ENCODE peak calls at places on chromosomes 13 and 19, in four cellular contexts. I, Q, B and G are unnamed samples.

GRCh38 chr19:45440873-45441654 is 17.3 kb upstream of the ERCC1 start:
- DNase-seq in B (no peak), Q (no peak), I (no peak), G (peak)

GRCh38 chr19:35063940-35064818 is 22.7 kb downstream of the HPN start:
- DNase-seq in I (no peak), B (no peak), Q (no peak), G (no peak)

GRCh38 chr19:7654401-7654800 is 14.4 kb upstream of the RETN start:
- DNase-seq in B (no peak), I (no peak), Q (no peak), G (no peak)

GRCh38 chr19:14433454-14434156 is 499 bp downstream of the PKN1 start:
- DNase-seq in Q (peak), B (no peak), I (no peak), G (peak)

GRCh38 chr19:33202546-33203507 is 8.7 kb downstream of the LRP3 start:
- DNase-seq in B (no peak), Q (no peak), I (no peak), G (no peak)

GRCh38 chr19:45663800-45664199 is 4.2 kb upstream of the GIPR start:
- DNase-seq in B (no peak), Q (no peak), I (no peak), G (no peak)

GRCh38 chr19:51689751-51690358 is 3.3 kb upstream of the SPACA6 start:
- DNase-seq in B (no peak), Q (peak), I (peak), G (no peak)

GRCh38 chr13:82636119-82636518 is 1246.2 kb downstream of the SLITRK1 start:
- DNase-seq in I (no peak), B (no peak), Q (no peak), G (no peak)

GRCh38 chr13:23934481-23934880 is 37.2 kb upstream of the C1QTNF9B start:
- DNase-seq in B (no peak), Q (no peak), I (no peak), G (no peak)

GRCh38 chr13:23453132-23453531 is 19.6 kb upstream of the SACS start:
- DNase-seq in Q (no peak), B (no peak), I (no peak), G (no peak)

GRCh38 chr19:43595605-43595998 is 332 bp downstream of the IRGQ start:
- DNase-seq in I (no peak), Q (no peak), B (no peak), G (no peak)

GRCh38 chr13:60134376-60134775 is 29.4 kb downstream of the DIAPH3 start:
- DNase-seq in I (no peak), Q (no peak), B (no peak), G (no peak)

GRCh38 chr13:85728831-85729230 is 70.4 kb downstream of the SLITRK6 start:
- DNase-seq in Q (no peak), I (no peak), B (no peak), G (no peak)

GRCh38 chr13:75636339-75637095 is 387 bp downstream of the LMO7 start:
- DNase-seq in B (no peak), I (peak), Q (peak), G (peak)

GRCh38 chr13:110546933-110547332 is 14.6 kb downstream of the RAB20 start:
- DNase-seq in I (peak), B (peak), Q (peak), G (no peak)

GRCh38 chr19:39409886-39410619 is 2.4 kb upstream of the PLEKHG2 start:
- DNase-seq in I (peak), Q (peak), B (peak), G (peak)

GRCh38 chr19:32558607-32559228 is 22.3 kb upstream of the PDCD5 start:
- DNase-seq in B (no peak), I (no peak), Q (no peak), G (no peak)

GRCh38 chr13:37277435-37278144 is 172.1 kb upstream of the CSNK1A1L start:
- DNase-seq in I (no peak), Q (no peak), B (no peak), G (no peak)

GRCh38 chr13:73767747-73768315 is 366.4 kb downstream of the KLF12 start:
- DNase-seq in Q (no peak), B (no peak), I (no peak), G (peak)

GRCh38 chr19:14370169-14370998 is 10.9 kb upstream of the ADGRE5 start:
- DNase-seq in Q (no peak), I (no peak), B (no peak), G (no peak)

GRCh38 chr13:110797230-110797877 is 83.9 kb downstream of the ING1 start:
- DNase-seq in B (no peak), I (no peak), Q (no peak), G (no peak)

GRCh38 chr13:25862156-25862555 is 189.7 kb downstream of the SHISA2 start:
- DNase-seq in I (no peak), B (no peak), Q (no peak), G (no peak)

GRCh38 chr13:49311816-49312215 is 64.1 kb downstream of the CDADC1 start:
- DNase-seq in Q (no peak), I (no peak), B (no peak), G (no peak)

GRCh38 chr19:29785955-29786589 is 25.7 kb upstream of the CCNE1 start:
- DNase-seq in I (no peak), Q (no peak), B (no peak), G (peak)

DNA sequence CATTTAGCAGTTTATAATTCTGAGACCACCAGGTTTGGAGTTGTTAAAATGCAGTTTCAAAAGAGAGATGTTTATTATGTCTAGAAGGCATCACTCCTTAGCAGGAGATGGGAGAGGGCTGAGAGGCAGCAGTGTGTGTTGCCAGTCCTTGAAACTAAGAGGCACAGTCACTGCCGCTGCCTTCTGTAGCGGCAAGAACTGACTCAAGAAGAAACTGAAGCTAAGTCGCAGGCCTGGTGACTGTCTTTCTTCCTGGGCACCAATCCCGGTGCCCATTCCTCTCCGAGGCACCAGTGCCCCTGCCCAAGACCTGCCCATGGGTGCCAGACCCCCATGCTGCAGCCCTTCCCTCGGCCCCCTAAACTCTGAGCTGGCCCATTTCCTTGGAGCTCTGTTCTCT is 20.1 kb downstream of the N4BP2L1 start:
- DNase-seq in Q (no peak), I (no peak), B (no peak), G (no peak)
- TF ChIP-seq POLR2A in Q (no peak), I (no peak), B (no peak), G (no peak)

GRCh38 chr13:112719016-112719415 is 29.2 kb downstream of the ATP11A start:
- DNase-seq in Q (no peak), B (no peak), I (no peak), G (no peak)
- TF ChIP-seq POLR2A in Q (no peak), B (no peak), I (no peak), G (no peak)

GRCh38 chr19:53537523-53538377 is at the start of gene ZNF331:
- DNase-seq in B (peak), I (peak), Q (peak), G (peak)
- TF ChIP-seq POLR2A in B (peak), I (peak), Q (peak), G (peak)

GRCh38 chr19:10872551-10873107 is 1.3 kb downstream of the CARM1 start:
- DNase-seq in Q (no peak), B (no peak), I (no peak), G (no peak)

GRCh38 chr19:10870955-10871603 is at the start of gene CARM1:
- DNase-seq in I (peak), Q (peak), B (peak), G (peak)

GRCh38 chr19:10870501-10870954 is 825 bp upstream of the CARM1 start:
- DNase-seq in I (no peak), B (no peak), Q (no peak), G (no peak)

GRCh38 chr19:10874019-10874418 is 2.7 kb downstream of the CARM1 start:
- DNase-seq in Q (no peak), I (no peak), B (no peak), G (no peak)

GRCh38 chr19:10871711-10872550 is 578 bp downstream of the CARM1 start:
- DNase-seq in I (no peak), B (peak), Q (peak), G (peak)
- TF ChIP-seq POLR2A in I (no peak), B (peak), Q (no peak), G (no peak)

GRCh38 chr13:44920013-44920412 is 69.3 kb downstream of the NUFIP1 start:
- DNase-seq in B (no peak), I (no peak), Q (no peak), G (no peak)
- TF ChIP-seq POLR2A in B (no peak), I (no peak), Q (no peak), G (no peak)

GRCh38 chr19:1854032-1854541 is 5.8 kb upstream of the REXO1 start:
- DNase-seq in I (no peak), Q (no peak), B (no peak), G (no peak)

GRCh38 chr19:1855828-1856255 is 7.5 kb downstream of the KLF16 start:
- DNase-seq in B (no peak), Q (no peak), I (no peak), G (peak)

GRCh38 chr19:1856345-1856697 is 7.1 kb downstream of the KLF16 start:
- DNase-seq in Q (no peak), B (no peak), I (no peak), G (no peak)

GRCh38 chr19:1854542-1855039 is 6.3 kb upstream of the REXO1 start:
- DNase-seq in I (no peak), Q (no peak), B (no peak), G (peak)

DNA sequence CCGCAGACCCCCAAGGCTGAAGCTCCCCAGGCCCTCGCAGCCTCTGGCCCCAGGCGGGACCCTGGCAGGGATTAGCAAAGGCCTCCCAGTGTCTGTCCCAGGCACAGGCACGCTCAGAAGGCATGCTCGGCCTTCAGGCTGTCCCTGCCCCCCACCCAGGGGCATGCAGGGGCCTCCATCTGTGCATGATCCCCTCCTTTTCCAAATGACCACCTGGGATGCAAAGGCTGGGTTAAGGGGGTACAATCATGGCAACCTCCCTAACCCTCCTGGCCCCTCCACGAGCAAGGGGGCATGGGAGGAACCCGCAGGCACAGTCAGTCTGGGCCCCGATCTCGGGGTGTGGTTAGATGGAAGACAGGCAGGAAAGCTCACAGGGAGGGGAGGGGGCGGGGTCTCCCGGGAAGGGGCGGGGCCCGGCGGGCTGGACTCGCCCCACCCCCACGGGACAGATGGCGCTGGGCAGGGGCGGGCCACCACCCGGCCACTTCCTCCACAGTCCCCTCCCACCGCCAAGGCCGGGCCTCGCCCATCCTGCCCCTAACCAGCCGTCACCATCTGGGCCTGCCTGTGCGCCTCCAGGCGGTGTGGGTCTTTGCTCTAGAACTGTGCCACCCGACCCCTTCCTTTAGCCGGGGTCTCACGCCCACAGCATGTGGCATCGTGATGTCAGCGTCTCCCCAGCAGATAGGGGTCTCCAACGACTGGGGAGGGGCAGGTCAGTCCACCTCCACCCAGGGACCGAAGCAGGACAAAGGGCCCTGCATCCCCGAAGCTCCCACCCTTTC is 7.0 kb upstream of the REXO1 start:
- DNase-seq in I (peak), B (peak), Q (peak), G (peak)
- TF ChIP-seq POLR2A in I (peak), B (peak), Q (peak), G (peak)

GRCh38 chr13:28618595-28618994 is 40.3 kb upstream of the POMP start:
- DNase-seq in Q (no peak), I (no peak), B (no peak), G (no peak)
- TF ChIP-seq POLR2A in Q (no peak), I (no peak), B (no peak), G (no peak)